ENCODE peak calls at places on chromosomes 2 and 18, in eight cellular contexts. One of them, this sample, is unnamed.

GRCh38 chr18:24006731-24007308 is 7.7 kb upstream of the TTC39C start:
- DNase-seq in AG04450: no peak
- DNase-seq in fibroblast of pulmonary artery: no peak
- DNase-seq in A549: no peak
- DNase-seq in GM13976: no peak
- DNase-seq in BE2C: no peak
- DNase-seq in choroid plexus epithelial cell: no peak
- DNase-seq in RWPE2: no peak
- DNase-seq in this sample: no peak

GRCh38 chr2:96601382-96602292 is 36.5 kb downstream of the KANSL3 start:
- DNase-seq in AG04450: no peak
- DNase-seq in fibroblast of pulmonary artery: no peak
- DNase-seq in A549: no peak
- DNase-seq in GM13976: peak; percentile 33
- DNase-seq in BE2C: no peak
- DNase-seq in choroid plexus epithelial cell: no peak
- DNase-seq in RWPE2: no peak
- DNase-seq in this sample: no peak

GRCh38 chr2:74197983-74198460 is 393 bp upstream of the MTHFD2 start:
- DNase-seq in AG04450: no peak
- DNase-seq in fibroblast of pulmonary artery: no peak
- DNase-seq in A549: no peak
- DNase-seq in GM13976: no peak
- DNase-seq in BE2C: peak; percentile 91
- DNase-seq in choroid plexus epithelial cell: no peak
- DNase-seq in RWPE2: no peak
- DNase-seq in this sample: no peak

GRCh38 chr18:48605408-48605845 is 66.6 kb downstream of the CTIF start:
- DNase-seq in AG04450: no peak
- DNase-seq in fibroblast of pulmonary artery: peak; percentile 38
- DNase-seq in A549: no peak
- DNase-seq in GM13976: no peak
- DNase-seq in BE2C: peak; percentile 56
- DNase-seq in choroid plexus epithelial cell: peak; percentile 74
- DNase-seq in RWPE2: no peak
- DNase-seq in this sample: no peak

GRCh38 chr2:131156452-131157149 is 51.5 kb downstream of the PLEKHB2 start:
- DNase-seq in AG04450: no peak
- DNase-seq in fibroblast of pulmonary artery: no peak
- DNase-seq in A549: no peak
- DNase-seq in GM13976: peak; percentile 74
- DNase-seq in BE2C: no peak
- DNase-seq in choroid plexus epithelial cell: peak; percentile 23
- DNase-seq in RWPE2: no peak
- DNase-seq in this sample: no peak

GRCh38 chr2:33425660-33426059 is 50.8 kb upstream of the RASGRP3 start:
- DNase-seq in AG04450: no peak
- DNase-seq in fibroblast of pulmonary artery: peak; percentile 51
- DNase-seq in A549: no peak
- DNase-seq in GM13976: no peak
- DNase-seq in BE2C: no peak
- DNase-seq in choroid plexus epithelial cell: peak; percentile 66
- DNase-seq in RWPE2: no peak
- DNase-seq in this sample: no peak

GRCh38 chr2:112877423-112877822 is 33.5 kb upstream of the IL37 start:
- DNase-seq in AG04450: no peak
- DNase-seq in fibroblast of pulmonary artery: peak; percentile 27
- DNase-seq in A549: no peak
- DNase-seq in GM13976: no peak
- DNase-seq in BE2C: no peak
- DNase-seq in choroid plexus epithelial cell: no peak
- DNase-seq in RWPE2: peak; percentile 89
- DNase-seq in this sample: no peak

GRCh38 chr2:218782529-218782845 is 540 bp downstream of the CYP27A1 start:
- DNase-seq in AG04450: no peak
- DNase-seq in fibroblast of pulmonary artery: no peak
- DNase-seq in A549: no peak
- DNase-seq in GM13976: no peak
- DNase-seq in BE2C: no peak
- DNase-seq in choroid plexus epithelial cell: peak; percentile 26
- DNase-seq in RWPE2: no peak
- DNase-seq in this sample: no peak

GRCh38 chr2:184589261-184589660 is 9.1 kb upstream of the ZNF804A start:
- DNase-seq in AG04450: no peak
- DNase-seq in fibroblast of pulmonary artery: no peak
- DNase-seq in A549: no peak
- DNase-seq in GM13976: no peak
- DNase-seq in BE2C: no peak
- DNase-seq in choroid plexus epithelial cell: peak; percentile 2
- DNase-seq in RWPE2: no peak
- DNase-seq in this sample: no peak

GRCh38 chr18:65415167-65415566 is 335.6 kb upstream of the CDH7 start:
- DNase-seq in AG04450: no peak
- DNase-seq in fibroblast of pulmonary artery: no peak
- DNase-seq in A549: no peak
- DNase-seq in GM13976: no peak
- DNase-seq in BE2C: no peak
- DNase-seq in choroid plexus epithelial cell: no peak
- DNase-seq in RWPE2: no peak
- DNase-seq in this sample: no peak

GRCh38 chr2:102070058-102070642 is 72.4 kb upstream of the IL1R1 start:
- DNase-seq in AG04450: no peak
- DNase-seq in fibroblast of pulmonary artery: peak; percentile 96
- DNase-seq in A549: peak; percentile 66
- DNase-seq in GM13976: no peak
- DNase-seq in BE2C: no peak
- DNase-seq in choroid plexus epithelial cell: peak; percentile 85
- DNase-seq in RWPE2: no peak
- DNase-seq in this sample: peak; percentile 90

GRCh38 chr2:63661076-63661475 is 72.3 kb downstream of the MDH1 start:
- DNase-seq in AG04450: peak; percentile 62
- DNase-seq in fibroblast of pulmonary artery: peak; percentile 88
- DNase-seq in A549: no peak
- DNase-seq in GM13976: no peak
- DNase-seq in BE2C: no peak
- DNase-seq in choroid plexus epithelial cell: peak; percentile 87
- DNase-seq in RWPE2: no peak
- DNase-seq in this sample: peak; percentile 34

DNA sequence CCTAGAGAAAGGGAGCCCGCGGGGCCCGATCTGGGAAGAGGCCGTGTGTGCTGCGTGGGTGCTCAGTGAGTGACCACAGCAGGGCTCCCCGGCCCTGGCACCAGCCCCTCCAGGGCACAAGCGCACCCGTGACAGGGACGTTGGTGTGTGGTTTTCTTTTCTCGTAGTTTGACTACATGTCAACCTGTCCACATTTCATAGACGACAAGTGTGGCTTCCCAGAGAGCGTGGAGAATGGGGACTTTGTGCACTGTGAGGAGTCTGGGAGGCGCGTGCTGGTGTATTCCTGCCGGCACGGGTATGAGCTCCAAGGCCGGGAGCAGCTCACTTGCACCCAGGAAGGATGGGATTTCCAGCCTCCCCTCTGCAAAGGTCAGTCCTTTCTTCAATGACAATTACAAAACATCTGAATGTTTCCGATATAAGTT is 83.1 kb downstream of the TPO start:
- DNase-seq in AG04450: no peak
- DNase-seq in fibroblast of pulmonary artery: no peak
- DNase-seq in A549: no peak
- DNase-seq in GM13976: no peak
- DNase-seq in BE2C: no peak
- DNase-seq in choroid plexus epithelial cell: no peak
- DNase-seq in RWPE2: peak; percentile 26
- DNase-seq in this sample: no peak
- TF ChIP-seq CTCF in AG04450: no peak
- TF ChIP-seq CTCF in fibroblast of pulmonary artery: no peak
- TF ChIP-seq CTCF in A549: no peak
- TF ChIP-seq CTCF in GM13976: no peak
- TF ChIP-seq CTCF in BE2C: no peak
- TF ChIP-seq CTCF in choroid plexus epithelial cell: no peak
- TF ChIP-seq CTCF in RWPE2: no peak
- TF ChIP-seq CTCF in this sample: no peak

DNA sequence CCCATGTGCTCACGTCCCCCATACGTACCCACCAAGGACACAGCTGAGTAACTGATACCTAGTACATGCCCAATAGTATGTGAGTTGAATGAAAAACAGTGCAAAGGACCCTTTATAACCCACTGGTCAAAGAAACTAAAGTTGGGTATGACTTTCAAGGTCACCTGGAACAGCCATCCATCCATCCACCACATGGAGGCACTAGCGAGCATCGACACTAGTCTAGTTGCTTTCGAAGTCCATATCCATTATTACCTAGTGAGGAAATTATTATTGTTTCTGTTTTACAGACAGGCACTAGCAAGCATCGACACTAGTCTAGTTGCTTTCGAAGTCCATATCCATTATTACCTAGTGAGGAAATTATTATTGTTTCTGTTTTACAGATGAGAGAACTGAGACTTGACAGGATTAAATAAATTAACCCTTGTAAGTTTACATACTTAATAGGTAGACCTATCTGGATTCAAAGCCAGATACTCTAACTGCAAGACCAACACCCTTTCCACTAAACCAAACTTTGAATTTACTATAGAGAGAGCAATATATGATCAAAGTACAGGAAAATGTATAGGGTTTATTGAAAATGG is 233.7 kb downstream of the METTL4 start:
- DNase-seq in AG04450: no peak
- DNase-seq in fibroblast of pulmonary artery: peak; percentile 32
- DNase-seq in A549: peak; percentile 1
- DNase-seq in GM13976: peak; percentile 37
- DNase-seq in BE2C: peak; percentile 23
- DNase-seq in choroid plexus epithelial cell: peak; percentile 53
- DNase-seq in RWPE2: no peak
- DNase-seq in this sample: no peak
- TF ChIP-seq CTCF in AG04450: peak; percentile 59
- TF ChIP-seq CTCF in fibroblast of pulmonary artery: peak; percentile 43
- TF ChIP-seq CTCF in A549: peak; percentile 21
- TF ChIP-seq CTCF in GM13976: peak; percentile 39
- TF ChIP-seq CTCF in BE2C: peak; percentile 43
- TF ChIP-seq CTCF in choroid plexus epithelial cell: peak; percentile 70
- TF ChIP-seq CTCF in RWPE2: peak; percentile 41
- TF ChIP-seq CTCF in this sample: peak; percentile 19

GRCh38 chr2:125095826-125096225 is 1070.7 kb downstream of the CNTNAP5 start:
- DNase-seq in AG04450: no peak
- DNase-seq in fibroblast of pulmonary artery: no peak
- DNase-seq in A549: no peak
- DNase-seq in GM13976: no peak
- DNase-seq in BE2C: no peak
- DNase-seq in choroid plexus epithelial cell: no peak
- DNase-seq in RWPE2: no peak
- DNase-seq in this sample: no peak
- TF ChIP-seq CTCF in AG04450: no peak
- TF ChIP-seq CTCF in fibroblast of pulmonary artery: no peak
- TF ChIP-seq CTCF in A549: no peak
- TF ChIP-seq CTCF in GM13976: no peak
- TF ChIP-seq CTCF in BE2C: no peak
- TF ChIP-seq CTCF in choroid plexus epithelial cell: no peak
- TF ChIP-seq CTCF in RWPE2: no peak
- TF ChIP-seq CTCF in this sample: no peak

GRCh38 chr2:228257379-228257778 is 75.9 kb upstream of the SPHKAP start:
- DNase-seq in AG04450: no peak
- DNase-seq in fibroblast of pulmonary artery: no peak
- DNase-seq in A549: no peak
- DNase-seq in GM13976: no peak
- DNase-seq in BE2C: no peak
- DNase-seq in choroid plexus epithelial cell: no peak
- DNase-seq in RWPE2: no peak
- DNase-seq in this sample: no peak
- TF ChIP-seq CTCF in AG04450: no peak
- TF ChIP-seq CTCF in fibroblast of pulmonary artery: no peak
- TF ChIP-seq CTCF in A549: no peak
- TF ChIP-seq CTCF in GM13976: no peak
- TF ChIP-seq CTCF in BE2C: no peak
- TF ChIP-seq CTCF in choroid plexus epithelial cell: no peak
- TF ChIP-seq CTCF in RWPE2: no peak
- TF ChIP-seq CTCF in this sample: no peak

GRCh38 chr2:207101984-207102383 is 63.8 kb downstream of the KLF7 start:
- DNase-seq in AG04450: no peak
- DNase-seq in fibroblast of pulmonary artery: no peak
- DNase-seq in A549: no peak
- DNase-seq in GM13976: no peak
- DNase-seq in BE2C: no peak
- DNase-seq in choroid plexus epithelial cell: no peak
- DNase-seq in RWPE2: no peak
- DNase-seq in this sample: no peak
- TF ChIP-seq CTCF in AG04450: no peak
- TF ChIP-seq CTCF in fibroblast of pulmonary artery: no peak
- TF ChIP-seq CTCF in A549: no peak
- TF ChIP-seq CTCF in GM13976: no peak
- TF ChIP-seq CTCF in BE2C: no peak
- TF ChIP-seq CTCF in choroid plexus epithelial cell: no peak
- TF ChIP-seq CTCF in RWPE2: no peak
- TF ChIP-seq CTCF in this sample: no peak

DNA sequence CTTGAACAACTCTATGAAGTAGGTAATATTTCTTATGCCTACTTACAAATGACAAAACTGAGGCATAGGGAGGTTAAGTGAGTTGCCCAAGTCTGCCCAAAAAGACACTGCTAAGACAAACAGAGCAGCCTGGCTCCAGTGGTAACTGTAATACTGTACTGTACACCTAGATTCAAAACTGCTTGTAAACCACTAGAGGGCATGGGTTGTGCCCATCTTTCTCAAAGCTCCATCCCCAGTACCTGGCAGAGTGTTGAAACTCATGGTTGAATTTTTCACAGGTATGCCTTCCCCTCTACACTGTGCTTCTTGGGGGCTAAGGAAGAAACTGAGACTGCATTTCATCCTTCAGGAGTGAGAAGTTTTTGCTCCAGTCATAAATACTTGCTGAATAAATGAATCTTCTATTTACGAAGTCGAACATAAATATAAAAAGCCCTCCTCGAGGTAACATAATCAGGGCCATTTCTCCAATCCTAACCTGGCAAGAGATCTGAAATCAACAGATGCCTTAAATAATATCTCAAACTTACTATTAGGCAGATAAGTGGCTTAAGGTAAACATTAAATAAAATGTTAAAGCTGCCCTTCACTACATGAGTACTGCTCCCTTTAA is 2.0 kb downstream of the PPP4R1 start:
- DNase-seq in AG04450: no peak
- DNase-seq in fibroblast of pulmonary artery: peak; percentile 60
- DNase-seq in A549: peak; percentile 52
- DNase-seq in GM13976: peak; percentile 37
- DNase-seq in BE2C: peak; percentile 14
- DNase-seq in choroid plexus epithelial cell: peak; percentile 70
- DNase-seq in RWPE2: no peak
- DNase-seq in this sample: no peak
- TF ChIP-seq CTCF in AG04450: peak; percentile 82
- TF ChIP-seq CTCF in fibroblast of pulmonary artery: peak; percentile 87
- TF ChIP-seq CTCF in A549: peak; percentile 60
- TF ChIP-seq CTCF in GM13976: peak; percentile 41
- TF ChIP-seq CTCF in BE2C: peak; percentile 72
- TF ChIP-seq CTCF in choroid plexus epithelial cell: peak; percentile 81
- TF ChIP-seq CTCF in RWPE2: peak; percentile 83
- TF ChIP-seq CTCF in this sample: peak; percentile 73

DNA sequence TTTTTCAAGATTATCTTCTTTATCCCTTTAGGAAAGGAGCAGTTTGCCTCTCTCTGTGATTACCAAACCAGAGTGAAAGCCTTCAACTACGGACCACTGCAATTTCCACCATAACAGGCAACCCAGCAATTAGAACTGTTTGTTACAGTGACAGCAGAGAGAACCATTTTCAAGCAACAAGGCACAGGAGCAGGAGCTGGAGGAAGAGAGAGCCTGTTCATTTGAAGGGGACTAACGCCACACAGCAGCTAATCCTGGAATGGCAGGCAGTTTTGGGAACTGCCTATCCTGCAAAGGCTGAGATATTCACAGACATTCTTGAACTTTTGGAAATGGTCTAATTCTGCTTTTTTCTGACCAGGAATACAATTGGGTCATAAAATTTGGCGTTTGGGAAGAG is 1541.9 kb upstream of the PIK3C3 start:
- DNase-seq in AG04450: no peak
- DNase-seq in fibroblast of pulmonary artery: peak; percentile 36
- DNase-seq in A549: no peak
- DNase-seq in GM13976: no peak
- DNase-seq in BE2C: no peak
- DNase-seq in choroid plexus epithelial cell: peak; percentile 42
- DNase-seq in RWPE2: no peak
- DNase-seq in this sample: no peak
- TF ChIP-seq CTCF in AG04450: peak; percentile 62
- TF ChIP-seq CTCF in fibroblast of pulmonary artery: peak; percentile 43
- TF ChIP-seq CTCF in A549: no peak
- TF ChIP-seq CTCF in GM13976: no peak
- TF ChIP-seq CTCF in BE2C: no peak
- TF ChIP-seq CTCF in choroid plexus epithelial cell: peak; percentile 61
- TF ChIP-seq CTCF in RWPE2: peak; percentile 46
- TF ChIP-seq CTCF in this sample: no peak

This sample was measured in AG09319.